ENCODE peak calls at places on chromosomes 2 and 18, in nine cellular contexts. One of them, this sample, is unnamed.

GRCh38 chr2:238636269-238637073 is 209.7 kb downstream of the ASB1 start:
- DNase-seq in lower leg skin: peak; percentile 9
- DNase-seq in MM.1S: no peak
- DNase-seq in B cell: no peak
- DNase-seq in body of pancreas: no peak
- DNase-seq in cardiac muscle cell: no peak
- DNase-seq in AG04449: peak; percentile 37
- DNase-seq in fibroblast of pulmonary artery: no peak
- DNase-seq in thyroid gland: no peak
- DNase-seq in this sample: peak; percentile 8

GRCh38 chr2:51028829-51029228 is 3.1 kb downstream of the NRXN1 start:
- DNase-seq in lower leg skin: no peak
- DNase-seq in MM.1S: no peak
- DNase-seq in B cell: no peak
- DNase-seq in body of pancreas: no peak
- DNase-seq in cardiac muscle cell: no peak
- DNase-seq in AG04449: no peak
- DNase-seq in fibroblast of pulmonary artery: peak; percentile 1
- DNase-seq in thyroid gland: no peak
- DNase-seq in this sample: no peak

GRCh38 chr2:38633895-38634294 is 31.2 kb upstream of the HNRNPLL start:
- DNase-seq in lower leg skin: no peak
- DNase-seq in MM.1S: no peak
- DNase-seq in B cell: no peak
- DNase-seq in body of pancreas: no peak
- DNase-seq in cardiac muscle cell: no peak
- DNase-seq in AG04449: no peak
- DNase-seq in fibroblast of pulmonary artery: no peak
- DNase-seq in thyroid gland: no peak
- DNase-seq in this sample: no peak

GRCh38 chr2:114286438-114286837 is 156.0 kb upstream of the DPP10 start:
- DNase-seq in lower leg skin: no peak
- DNase-seq in MM.1S: no peak
- DNase-seq in B cell: no peak
- DNase-seq in body of pancreas: no peak
- DNase-seq in cardiac muscle cell: no peak
- DNase-seq in AG04449: no peak
- DNase-seq in fibroblast of pulmonary artery: no peak
- DNase-seq in thyroid gland: no peak
- DNase-seq in this sample: no peak

GRCh38 chr2:144946263-144946662 is 426.3 kb upstream of the ZEB2 start:
- DNase-seq in lower leg skin: no peak
- DNase-seq in MM.1S: no peak
- DNase-seq in B cell: no peak
- DNase-seq in body of pancreas: no peak
- DNase-seq in cardiac muscle cell: no peak
- DNase-seq in AG04449: no peak
- DNase-seq in fibroblast of pulmonary artery: no peak
- DNase-seq in thyroid gland: no peak
- DNase-seq in this sample: no peak

GRCh38 chr2:67012165-67012564 is 385.0 kb upstream of the ETAA1 start:
- DNase-seq in lower leg skin: no peak
- DNase-seq in MM.1S: no peak
- DNase-seq in B cell: no peak
- DNase-seq in body of pancreas: peak; percentile 15
- DNase-seq in cardiac muscle cell: no peak
- DNase-seq in AG04449: no peak
- DNase-seq in fibroblast of pulmonary artery: no peak
- DNase-seq in thyroid gland: no peak
- DNase-seq in this sample: no peak

GRCh38 chr2:70283500-70284191 is 9.9 kb downstream of the SNRPG start:
- DNase-seq in lower leg skin: no peak
- DNase-seq in MM.1S: no peak
- DNase-seq in B cell: no peak
- DNase-seq in body of pancreas: no peak
- DNase-seq in cardiac muscle cell: no peak
- DNase-seq in AG04449: no peak
- DNase-seq in fibroblast of pulmonary artery: no peak
- DNase-seq in thyroid gland: no peak
- DNase-seq in this sample: no peak

GRCh38 chr2:43448822-43449110 is 147.1 kb downstream of the THADA start:
- DNase-seq in lower leg skin: no peak
- DNase-seq in MM.1S: no peak
- DNase-seq in B cell: no peak
- DNase-seq in body of pancreas: no peak
- DNase-seq in cardiac muscle cell: no peak
- DNase-seq in AG04449: no peak
- DNase-seq in fibroblast of pulmonary artery: no peak
- DNase-seq in thyroid gland: no peak
- DNase-seq in this sample: no peak

GRCh38 chr2:109247812-109248211 is 118.8 kb downstream of the SH3RF3 start:
- DNase-seq in lower leg skin: no peak
- DNase-seq in MM.1S: no peak
- DNase-seq in B cell: no peak
- DNase-seq in body of pancreas: no peak
- DNase-seq in cardiac muscle cell: no peak
- DNase-seq in AG04449: no peak
- DNase-seq in fibroblast of pulmonary artery: peak; percentile 18
- DNase-seq in thyroid gland: no peak
- DNase-seq in this sample: no peak

GRCh38 chr2:219282375-219282774 is 3.2 kb downstream of the DNAJB2 start:
- DNase-seq in lower leg skin: no peak
- DNase-seq in MM.1S: no peak
- DNase-seq in B cell: no peak
- DNase-seq in body of pancreas: no peak
- DNase-seq in cardiac muscle cell: no peak
- DNase-seq in AG04449: no peak
- DNase-seq in fibroblast of pulmonary artery: no peak
- DNase-seq in thyroid gland: no peak
- DNase-seq in this sample: no peak

GRCh38 chr2:111632661-111633060 is 251.3 kb downstream of the ANAPC1 start:
- DNase-seq in lower leg skin: no peak
- DNase-seq in MM.1S: peak; percentile 21
- DNase-seq in B cell: no peak
- DNase-seq in body of pancreas: no peak
- DNase-seq in cardiac muscle cell: no peak
- DNase-seq in AG04449: no peak
- DNase-seq in fibroblast of pulmonary artery: peak; percentile 54
- DNase-seq in thyroid gland: no peak
- DNase-seq in this sample: no peak
- TF ChIP-seq CTCF in lower leg skin: no peak
- TF ChIP-seq CTCF in MM.1S: no peak
- TF ChIP-seq CTCF in B cell: no peak
- TF ChIP-seq CTCF in body of pancreas: no peak
- TF ChIP-seq CTCF in cardiac muscle cell: no peak
- TF ChIP-seq CTCF in AG04449: no peak
- TF ChIP-seq CTCF in fibroblast of pulmonary artery: no peak
- TF ChIP-seq CTCF in thyroid gland: no peak
- TF ChIP-seq CTCF in this sample: no peak

DNA sequence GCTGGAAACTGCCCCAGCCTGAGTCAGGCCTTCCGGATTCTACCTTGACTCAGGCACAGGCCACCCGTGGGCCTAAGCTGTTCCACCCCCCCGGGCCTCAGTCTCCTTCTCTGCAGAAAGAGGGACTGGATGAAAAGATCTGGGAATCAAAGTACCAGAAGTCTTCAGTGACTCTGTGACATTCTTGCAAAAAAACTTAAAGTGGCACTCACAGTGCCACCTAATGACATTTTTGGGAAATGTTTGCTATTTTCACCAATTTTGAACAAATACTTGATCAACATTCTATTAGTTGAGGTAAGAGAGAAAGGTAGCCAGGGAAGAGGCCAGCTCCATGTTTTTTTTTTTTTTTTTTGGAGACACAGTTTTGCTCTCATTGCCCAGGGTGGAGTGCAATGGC is 48.3 kb upstream of the ACAA2 start:
- DNase-seq in lower leg skin: no peak
- DNase-seq in MM.1S: peak; percentile 17
- DNase-seq in B cell: no peak
- DNase-seq in body of pancreas: no peak
- DNase-seq in cardiac muscle cell: no peak
- DNase-seq in AG04449: no peak
- DNase-seq in fibroblast of pulmonary artery: peak; percentile 25
- DNase-seq in thyroid gland: no peak
- DNase-seq in this sample: no peak
- TF ChIP-seq CTCF in lower leg skin: no peak
- TF ChIP-seq CTCF in MM.1S: peak; percentile 42
- TF ChIP-seq CTCF in B cell: peak; percentile 45
- TF ChIP-seq CTCF in body of pancreas: peak; percentile 27
- TF ChIP-seq CTCF in cardiac muscle cell: peak; percentile 37
- TF ChIP-seq CTCF in AG04449: peak; percentile 6
- TF ChIP-seq CTCF in fibroblast of pulmonary artery: peak; percentile 43
- TF ChIP-seq CTCF in thyroid gland: no peak
- TF ChIP-seq CTCF in this sample: peak; percentile 51

GRCh38 chr2:29332540-29332939 is 217.3 kb downstream of the CLIP4 start:
- DNase-seq in lower leg skin: no peak
- DNase-seq in MM.1S: no peak
- DNase-seq in B cell: no peak
- DNase-seq in body of pancreas: no peak
- DNase-seq in cardiac muscle cell: no peak
- DNase-seq in AG04449: no peak
- DNase-seq in fibroblast of pulmonary artery: no peak
- DNase-seq in thyroid gland: no peak
- DNase-seq in this sample: no peak

GRCh38 chr2:29325544-29325943 is 210.3 kb downstream of the CLIP4 start:
- DNase-seq in lower leg skin: no peak
- DNase-seq in MM.1S: no peak
- DNase-seq in B cell: no peak
- DNase-seq in body of pancreas: no peak
- DNase-seq in cardiac muscle cell: no peak
- DNase-seq in AG04449: no peak
- DNase-seq in fibroblast of pulmonary artery: no peak
- DNase-seq in thyroid gland: no peak
- DNase-seq in this sample: peak; percentile 70

GRCh38 chr2:29326926-29327325 is 211.7 kb downstream of the CLIP4 start:
- DNase-seq in lower leg skin: no peak
- DNase-seq in MM.1S: no peak
- DNase-seq in B cell: no peak
- DNase-seq in body of pancreas: no peak
- DNase-seq in cardiac muscle cell: no peak
- DNase-seq in AG04449: no peak
- DNase-seq in fibroblast of pulmonary artery: no peak
- DNase-seq in thyroid gland: peak; percentile 11
- DNase-seq in this sample: no peak

GRCh38 chr2:29334723-29335122 is 219.5 kb downstream of the CLIP4 start:
- DNase-seq in lower leg skin: no peak
- DNase-seq in MM.1S: no peak
- DNase-seq in B cell: no peak
- DNase-seq in body of pancreas: no peak
- DNase-seq in cardiac muscle cell: no peak
- DNase-seq in AG04449: no peak
- DNase-seq in fibroblast of pulmonary artery: no peak
- DNase-seq in thyroid gland: no peak
- DNase-seq in this sample: no peak

DNA sequence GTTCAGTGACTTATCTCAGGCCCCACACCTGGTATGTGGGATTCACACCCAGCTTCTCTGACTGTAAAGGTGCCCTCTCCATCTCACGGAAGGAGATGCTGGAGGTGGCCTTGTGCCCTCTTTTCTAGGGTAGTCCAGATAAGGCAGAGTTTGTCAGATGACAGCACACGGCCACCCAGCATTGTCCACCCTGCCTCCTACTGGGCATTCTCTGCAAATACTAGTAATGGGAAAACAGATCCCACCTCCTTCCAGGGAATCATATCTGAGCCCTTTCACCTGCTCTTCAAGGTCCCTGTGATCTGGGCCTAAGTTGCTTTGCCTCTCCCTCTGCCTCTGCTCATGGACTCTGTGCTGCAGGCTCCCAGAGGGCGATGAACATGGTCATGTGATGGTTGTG is 214.7 kb downstream of the CLIP4 start:
- DNase-seq in lower leg skin: no peak
- DNase-seq in MM.1S: no peak
- DNase-seq in B cell: no peak
- DNase-seq in body of pancreas: no peak
- DNase-seq in cardiac muscle cell: no peak
- DNase-seq in AG04449: no peak
- DNase-seq in fibroblast of pulmonary artery: no peak
- DNase-seq in thyroid gland: no peak
- DNase-seq in this sample: no peak
- TF ChIP-seq CTCF in lower leg skin: no peak
- TF ChIP-seq CTCF in MM.1S: no peak
- TF ChIP-seq CTCF in B cell: no peak
- TF ChIP-seq CTCF in body of pancreas: peak; percentile 3
- TF ChIP-seq CTCF in cardiac muscle cell: peak; percentile 20
- TF ChIP-seq CTCF in AG04449: no peak
- TF ChIP-seq CTCF in fibroblast of pulmonary artery: peak; percentile 19
- TF ChIP-seq CTCF in thyroid gland: no peak
- TF ChIP-seq CTCF in this sample: no peak

DNA sequence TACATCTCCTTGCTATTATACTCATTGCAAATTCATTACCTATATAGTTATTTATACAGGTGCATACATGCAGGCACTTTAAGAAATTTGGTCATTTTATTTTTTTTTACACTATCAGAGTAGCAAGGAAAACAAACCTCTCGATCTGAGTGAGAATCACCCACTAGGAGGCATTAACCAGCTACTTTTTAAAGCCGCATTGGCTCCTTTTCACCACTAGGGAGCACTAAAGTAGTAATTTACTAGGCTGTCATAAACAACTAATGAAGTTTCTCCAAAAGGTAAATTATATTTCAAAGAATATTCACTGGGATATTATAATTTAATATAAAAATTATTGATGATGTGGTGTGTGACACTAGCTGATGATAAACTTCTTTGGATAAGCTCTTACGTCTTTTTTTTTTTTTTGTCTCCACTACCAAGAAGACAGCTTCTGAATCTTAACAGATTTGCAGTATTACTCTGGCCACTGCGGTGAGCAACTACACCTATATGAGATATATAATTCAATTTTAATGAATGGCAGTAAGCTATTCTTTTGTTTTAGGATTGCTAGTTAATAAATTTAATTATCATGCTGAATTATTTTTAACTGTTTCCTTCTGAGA is 101.9 kb downstream of the NOL4 start:
- DNase-seq in lower leg skin: no peak
- DNase-seq in MM.1S: peak; percentile 63
- DNase-seq in B cell: no peak
- DNase-seq in body of pancreas: peak; percentile 64
- DNase-seq in cardiac muscle cell: peak; percentile 68
- DNase-seq in AG04449: no peak
- DNase-seq in fibroblast of pulmonary artery: peak; percentile 72
- DNase-seq in thyroid gland: peak; percentile 9
- DNase-seq in this sample: peak; percentile 16
- TF ChIP-seq CTCF in lower leg skin: no peak
- TF ChIP-seq CTCF in MM.1S: peak; percentile 74
- TF ChIP-seq CTCF in B cell: peak; percentile 73
- TF ChIP-seq CTCF in body of pancreas: peak; percentile 91
- TF ChIP-seq CTCF in cardiac muscle cell: peak; percentile 88
- TF ChIP-seq CTCF in AG04449: peak; percentile 78
- TF ChIP-seq CTCF in fibroblast of pulmonary artery: peak; percentile 99
- TF ChIP-seq CTCF in thyroid gland: peak; percentile 68
- TF ChIP-seq CTCF in this sample: peak; percentile 79

This sample was measured in RWPE1.